ENCODE peak calls at places on chromosomes 16 and 17, in five cellular contexts. Y, H, J, A and B are unnamed samples.

GRCh38 chr17:33976816-33977215 is 278.3 kb upstream of the CCL2 start:
- DNase-seq in A (no peak), J (no peak), H (no peak), Y (no peak), B (no peak)

GRCh38 chr17:19728114-19728495 is 11.7 kb upstream of the SLC47A2 start:
- DNase-seq in Y (peak; percentile 88), J (peak; percentile 97), H (peak; percentile 40), A (peak; percentile 80), B (peak; percentile 95)

GRCh38 chr16:68085259-68086071 is at the start of gene NFATC3:
- DNase-seq in H (peak; percentile 91), J (peak; percentile 98), A (peak; percentile 99), Y (peak; percentile 99), B (peak; percentile 100)

GRCh38 chr16:56950455-56950854 is 11.3 kb upstream of the CETP start:
- DNase-seq in J (no peak), A (no peak), H (no peak), Y (no peak), B (no peak)

GRCh38 chr17:17379197-17379991 is 76.2 kb downstream of the NT5M start:
- DNase-seq in A (no peak), Y (no peak), J (no peak), H (no peak), B (no peak)

GRCh38 chr17:16936536-16937310 is 35.2 kb downstream of the TNFRSF13B start:
- DNase-seq in J (no peak), Y (peak; percentile 18), H (no peak), A (peak; percentile 1), B (no peak)

GRCh38 chr17:31693433-31694210 is 165.4 kb downstream of the COPRS start:
- DNase-seq in J (no peak), A (no peak), Y (no peak), H (no peak), B (no peak)

GRCh38 chr17:81000089-81000630 is 8.5 kb downstream of the CHMP6 start:
- DNase-seq in Y (no peak), J (no peak), H (no peak), A (no peak), B (peak; percentile 60)

GRCh38 chr16:87457051-87457611 is 35.7 kb downstream of the ZCCHC14 start:
- DNase-seq in Y (no peak), A (no peak), H (no peak), J (no peak), B (no peak)

GRCh38 chr17:46191332-46192210 is 1.7 kb downstream of the KANSL1 start:
- DNase-seq in H (no peak), A (peak; percentile 38), J (no peak), Y (no peak), B (no peak)
- H3K4me1 ChIP-seq in H (peaks cover 43% of the 10 kb centered on the region), A (peaks cover 65% of the 10 kb centered on the region), J (peaks cover 18% of the 10 kb centered on the region), Y (peaks cover 68% of the 10 kb centered on the region), B (peaks cover 48% of the 10 kb centered on the region)

GRCh38 chr17:36931697-36932382 is 5.4 kb upstream of the LHX1 start:
- DNase-seq in Y (no peak), H (no peak), A (no peak), J (no peak), B (no peak)
- H3K4me1 ChIP-seq in Y (peaks cover 64% of the 10 kb centered on the region), H (peaks cover 29% of the 10 kb centered on the region), A (peaks cover 56% of the 10 kb centered on the region), J (peaks cover 26% of the 10 kb centered on the region), B (peaks cover 63% of the 10 kb centered on the region)

GRCh38 chr16:84819644-84820304 is at the start of gene CRISPLD2:
- DNase-seq in J (peak; percentile 88), A (peak; percentile 90), H (peak; percentile 75), Y (peak; percentile 94), B (peak; percentile 97)
- H3K4me1 ChIP-seq in J (no peaks in the 10 kb centered on the region), A (peaks cover 27% of the 10 kb centered on the region), H (peaks cover 6% of the 10 kb centered on the region), Y (peaks cover 41% of the 10 kb centered on the region), B (peaks cover 40% of the 10 kb centered on the region)

GRCh38 chr16:3762080-3762750 is 44.9 kb upstream of the TRAP1 start:
- DNase-seq in A (no peak), Y (no peak), J (no peak), H (no peak), B (no peak)

GRCh38 chr16:3759736-3760135 is 42.4 kb upstream of the TRAP1 start:
- DNase-seq in Y (no peak), A (no peak), H (no peak), J (no peak), B (no peak)

GRCh38 chr16:3760518-3760917 is 43.2 kb upstream of the TRAP1 start:
- DNase-seq in Y (no peak), J (no peak), H (no peak), A (no peak), B (no peak)

GRCh38 chr16:3764409-3764808 is 47.1 kb upstream of the TRAP1 start:
- DNase-seq in J (no peak), Y (no peak), H (no peak), A (no peak), B (no peak)

DNA sequence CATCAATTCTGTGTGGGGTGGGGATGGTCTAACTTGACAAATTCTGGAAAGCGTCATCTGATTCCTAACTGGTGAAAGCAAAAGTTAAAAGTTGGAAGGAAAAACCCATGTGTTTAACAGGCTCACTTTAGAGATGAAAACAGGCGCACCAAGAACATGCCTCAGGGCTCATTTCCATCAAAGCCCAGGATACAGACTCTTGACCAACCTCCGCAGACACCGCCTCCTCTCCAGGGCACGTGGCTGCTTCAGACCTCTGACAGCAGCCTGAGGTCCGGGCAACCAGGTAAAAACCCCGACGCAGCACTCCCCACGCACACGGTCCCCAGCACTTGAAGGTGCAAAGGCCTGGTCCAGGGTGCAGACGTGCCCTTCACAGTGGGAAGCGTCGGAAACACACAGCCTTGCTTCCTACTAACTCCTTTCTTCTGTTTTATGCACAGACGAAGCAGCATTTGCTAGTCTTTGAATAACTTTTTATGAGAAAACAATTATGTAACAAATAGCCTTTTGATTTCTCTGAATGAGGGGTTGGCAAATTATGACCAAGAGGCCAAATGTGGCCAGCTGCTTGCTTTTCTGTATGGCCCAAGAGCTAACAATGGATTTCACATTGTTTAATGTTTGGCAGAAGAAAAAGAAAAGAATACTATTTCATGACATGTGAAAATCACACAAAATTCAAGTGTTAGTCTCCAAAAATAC is 44.2 kb upstream of the TRAP1 start:
- DNase-seq in H (no peak), J (no peak), Y (no peak), A (no peak), B (no peak)
- H3K4me1 ChIP-seq in H (no peaks in the 10 kb centered on the region), J (no peaks in the 10 kb centered on the region), Y (peaks cover 13% of the 10 kb centered on the region), A (no peaks in the 10 kb centered on the region), B (no peaks in the 10 kb centered on the region)

GRCh38 chr16:82010649-82011048 is 621 bp downstream of the SDR42E1 start:
- DNase-seq in H (no peak), A (no peak), Y (no peak), J (no peak), B (no peak)

GRCh38 chr16:82008957-82009592 is 2.2 kb downstream of the SDR42E1 start:
- DNase-seq in J (no peak), A (no peak), H (no peak), Y (no peak), B (no peak)

GRCh38 chr16:82016268-82016667 is 5.0 kb upstream of the SDR42E1 start:
- DNase-seq in A (no peak), Y (no peak), H (no peak), J (no peak), B (no peak)

GRCh38 chr16:82007189-82007588 is 4.1 kb downstream of the SDR42E1 start:
- DNase-seq in J (no peak), A (no peak), Y (no peak), H (no peak), B (no peak)

DNA sequence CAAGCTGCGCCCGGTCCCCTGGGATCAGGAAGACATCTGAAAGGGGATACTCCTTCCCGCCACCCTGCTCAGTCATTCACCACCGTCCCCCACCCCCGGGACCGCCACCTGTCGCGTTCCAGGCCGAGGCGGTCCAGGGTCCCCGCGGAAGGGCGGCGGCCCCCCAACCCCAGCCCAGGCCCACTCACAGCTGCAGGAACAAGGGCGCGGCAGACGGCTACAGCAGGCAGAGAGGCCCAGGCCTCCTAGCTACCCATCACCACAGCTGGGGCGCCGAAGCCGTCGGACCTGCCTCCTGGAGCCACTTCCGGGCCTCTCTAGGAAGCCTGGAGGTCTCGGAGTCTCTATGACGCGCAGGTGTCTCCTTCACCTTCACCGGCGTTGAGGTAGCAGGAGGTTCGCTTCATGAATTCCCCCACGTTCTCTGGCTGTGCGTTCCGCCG is at the start of gene SDR42E1:
- DNase-seq in A (peak; percentile 85), H (no peak), J (peak; percentile 56), Y (peak; percentile 80), B (no peak)
- H3K4me1 ChIP-seq in A (peaks cover 4% of the 10 kb centered on the region), H (no peaks in the 10 kb centered on the region), J (no peaks in the 10 kb centered on the region), Y (peaks cover 20% of the 10 kb centered on the region), B (peaks cover 11% of the 10 kb centered on the region)

DNA sequence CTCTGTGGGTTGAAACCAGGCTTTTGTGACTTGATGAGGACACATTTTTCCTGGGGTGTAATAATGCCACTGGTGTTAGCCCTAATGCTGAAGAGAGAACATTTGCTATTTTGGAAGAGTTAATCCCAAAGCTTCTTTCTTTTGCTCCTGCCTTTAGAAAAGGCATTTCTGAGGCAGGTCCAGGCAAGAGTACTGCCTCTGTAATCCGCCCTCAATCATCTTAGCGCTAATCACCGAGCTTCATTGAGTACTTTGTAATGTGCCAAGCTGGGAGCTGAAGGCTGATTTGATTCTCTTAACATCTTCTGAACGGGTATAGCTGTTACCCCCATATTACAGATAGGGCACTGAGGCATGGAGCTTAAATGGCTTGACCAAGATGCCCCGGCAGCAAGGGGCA is 60.3 kb downstream of the AKAP1 start:
- DNase-seq in Y (no peak), J (no peak), A (no peak), H (no peak), B (no peak)
- H3K4me1 ChIP-seq in Y (no peaks in the 10 kb centered on the region), J (no peaks in the 10 kb centered on the region), A (no peaks in the 10 kb centered on the region), H (no peaks in the 10 kb centered on the region), B (no peaks in the 10 kb centered on the region)

GRCh38 chr16:55125818-55126385 is 195.2 kb downstream of the IRX5 start:
- DNase-seq in Y (no peak), A (no peak), H (no peak), J (no peak), B (no peak)
- H3K4me1 ChIP-seq in Y (no peaks in the 10 kb centered on the region), A (no peaks in the 10 kb centered on the region), H (no peaks in the 10 kb centered on the region), J (no peaks in the 10 kb centered on the region), B (no peaks in the 10 kb centered on the region)

DNA sequence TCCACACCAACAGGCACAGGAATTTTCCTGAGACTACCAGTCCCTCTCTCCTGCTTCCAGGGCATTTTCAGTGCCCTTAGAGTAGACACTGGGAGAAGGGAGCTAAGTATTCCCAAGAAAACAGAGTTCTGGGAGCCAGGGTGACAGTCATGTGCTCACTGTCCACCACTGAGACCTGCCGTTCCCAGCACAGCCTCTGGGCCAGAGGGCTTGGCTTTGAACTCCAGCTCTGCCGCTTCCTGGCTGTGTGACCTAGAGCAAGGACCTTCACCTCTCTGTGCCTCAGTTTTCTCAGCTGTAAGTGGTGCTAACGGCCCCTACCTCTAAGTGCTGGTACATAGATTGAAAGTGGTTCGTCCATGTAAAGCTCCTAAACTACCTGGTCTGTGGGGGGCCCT is 9.4 kb downstream of the UBALD2 start:
- DNase-seq in J (no peak), A (no peak), H (no peak), Y (no peak), B (no peak)
- H3K4me1 ChIP-seq in J (peaks cover 33% of the 10 kb centered on the region), A (peaks cover 39% of the 10 kb centered on the region), H (peaks cover 12% of the 10 kb centered on the region), Y (peaks cover 59% of the 10 kb centered on the region), B (peaks cover 66% of the 10 kb centered on the region)